ENCODE peak calls at places on chromosome 13, in five cellular contexts. N is spleen; W is ELR; E is CD8-positive, alpha-beta T cell; Q is fibroblast of the conjunctiva. T is an unnamed sample.

GRCh38 chr13:53920916-53921315 is 892.3 kb downstream of the OLFM4 start:
- DNase-seq in W (no peak), N (peak), E (no peak), Q (no peak), T (no peak)

GRCh38 chr13:113547248-113547971 is 37.1 kb upstream of the TFDP1 start:
- DNase-seq in Q (no peak), N (peak), E (no peak), W (peak), T (no peak)

GRCh38 chr13:94947392-94947791 is 235.0 kb upstream of the SOX21 start:
- DNase-seq in W (no peak), Q (no peak), N (no peak), E (no peak), T (no peak)

GRCh38 chr13:63288576-63288975 is 1872.9 kb upstream of the PCDH20 start:
- DNase-seq in E (no peak), N (no peak), W (peak), Q (no peak), T (no peak)

GRCh38 chr13:36447501-36447900 is 15.2 kb downstream of the CCNA1 start:
- DNase-seq in N (no peak), Q (no peak), W (no peak), E (no peak), T (no peak)

GRCh38 chr13:43284162-43284561 is 260.8 kb downstream of the DNAJC15 start:
- DNase-seq in W (peak), Q (no peak), N (no peak), E (no peak), T (no peak)

GRCh38 chr13:40058757-40059236 is 403.3 kb downstream of the COG6 start:
- DNase-seq in Q (peak), E (no peak), N (no peak), W (no peak), T (no peak)

GRCh38 chr13:29805994-29806748 is 44.2 kb downstream of the UBL3 start:
- DNase-seq in E (no peak), N (no peak), Q (no peak), W (no peak), T (no peak)

T was measured in CD4-positive, alpha-beta memory T cell.